ENCODE peak calls at places on chromosomes 13 and 19, in ten cellular contexts. X, Y, Z, T, M, P, U, I, R and H are unnamed samples.

GRCh38 chr13:40440990-40441820 is 225.2 kb downstream of the FOXO1 start:
- DNase-seq in M (no peak), U (peak; percentile 80), P (no peak), Y (peak; percentile 41), Z (peak; percentile 87), I (no peak), X (no peak), R (peak; percentile 67), T (no peak), H (no peak)

GRCh38 chr13:59458908-59459579 is 704.7 kb downstream of the DIAPH3 start:
- DNase-seq in Y (peak; percentile 86), U (peak; percentile 19), Z (no peak), I (no peak), P (no peak), X (peak; percentile 67), T (no peak), M (no peak), R (peak; percentile 4), H (no peak)

GRCh38 chr13:99393791-99394735 is 86.9 kb upstream of the GPR183 start:
- DNase-seq in I (no peak), T (no peak), X (no peak), U (no peak), Z (peak; percentile 35), R (no peak), P (no peak), Y (no peak), M (no peak), H (no peak)

GRCh38 chr13:75326173-75327131 is 155.5 kb downstream of the TBC1D4 start:
- DNase-seq in R (no peak), Z (no peak), X (no peak), I (no peak), T (peak; percentile 46), P (peak; percentile 74), U (no peak), Y (peak; percentile 66), M (peak; percentile 83), H (peak; percentile 14)

GRCh38 chr13:56735537-56735942 is 405.2 kb upstream of the PRR20A start:
- DNase-seq in U (no peak), M (no peak), T (no peak), Z (no peak), X (no peak), I (no peak), R (no peak), Y (no peak), P (no peak), H (no peak)

GRCh38 chr19:17058236-17058635 is 17.0 kb downstream of the HAUS8 start:
- DNase-seq in R (no peak), Y (peak; percentile 46), T (no peak), U (no peak), M (no peak), I (no peak), P (no peak), Z (no peak), X (no peak), H (no peak)

GRCh38 chr19:47447470-47448359 is 24.0 kb downstream of the SLC8A2 start:
- DNase-seq in I (peak; percentile 70), X (peak; percentile 33), M (peak; percentile 76), T (peak; percentile 44), Z (no peak), Y (peak; percentile 47), P (peak; percentile 72), R (no peak), U (no peak), H (no peak)

GRCh38 chr19:53655042-53655665 is 23.4 kb downstream of the DPRX start:
- DNase-seq in R (no peak), M (no peak), Z (no peak), P (no peak), U (no peak), I (no peak), X (no peak), T (no peak), Y (no peak), H (no peak)

GRCh38 chr19:13133241-13133870 is 15.3 kb downstream of the NACC1 start:
- DNase-seq in R (peak; percentile 72), X (no peak), I (no peak), T (no peak), Z (no peak), P (no peak), U (no peak), M (no peak), Y (no peak), H (no peak)

GRCh38 chr19:38265213-38265861 is 964 bp downstream of the SPINT2 start:
- DNase-seq in Y (no peak), P (peak; percentile 13), Z (peak; percentile 81), I (no peak), T (no peak), X (no peak), U (no peak), M (no peak), R (peak; percentile 27), H (peak; percentile 52)

GRCh38 chr13:69704311-69704710 is 403.3 kb upstream of the ATXN8OS start:
- DNase-seq in U (no peak), X (no peak), Y (no peak), T (no peak), M (no peak), R (no peak), Z (no peak), I (no peak), P (no peak), H (no peak)

GRCh38 chr19:41758846-41759245 is 3.5 kb downstream of the CEACAM6 start:
- DNase-seq in X (peak; percentile 9), U (no peak), T (no peak), Z (no peak), Y (no peak), M (no peak), P (no peak), I (no peak), R (no peak), H (no peak)

GRCh38 chr19:14632286-14632685 is 42.4 kb downstream of the ADGRE3 start:
- DNase-seq in X (peak; percentile 35), T (no peak), Z (no peak), R (no peak), U (no peak), I (peak; percentile 4), Y (peak; percentile 49), M (peak; percentile 16), P (no peak), H (peak; percentile 47)

GRCh38 chr19:58338825-58339558 is 12.2 kb downstream of the ZSCAN22 start:
- DNase-seq in Z (no peak), U (no peak), Y (peak; percentile 22), R (no peak), P (no peak), I (peak; percentile 26), X (peak; percentile 25), T (no peak), M (no peak), H (no peak)

GRCh38 chr19:31066385-31066784 is 282.9 kb downstream of the TSHZ3 start:
- DNase-seq in R (no peak), X (peak; percentile 78), Y (peak; percentile 67), Z (no peak), P (no peak), U (no peak), T (no peak), I (no peak), M (no peak), H (no peak)